ENCODE peak calls at places on chromosome 13, in seven cellular contexts. L is Peyer's patch; J is sigmoid colon; C is naive thymus-derived CD8-positive, alpha-beta T cell; H is NCI-H526; X is NAMALWA; R is substantia nigra. F is an unnamed sample.

GRCh38 chr13:34623331-34623730 is 318.7 kb upstream of the NBEA start:
- DNase-seq in H (no peak), J (no peak), C (no peak), R (no peak), X (no peak), L (no peak), F (no peak)

GRCh38 chr13:40665061-40665753 is 1.2 kb downstream of the FOXO1 start:
- DNase-seq in X (peak; percentile 59), C (peak; percentile 45), L (peak; percentile 69), J (no peak), H (peak; percentile 63), R (no peak), F (peak; percentile 90)

GRCh38 chr13:50208826-50209335 is 193.6 kb downstream of the KCNRG start:
- DNase-seq in R (no peak), L (peak; percentile 53), J (peak; percentile 72), X (peak; percentile 57), H (peak; percentile 43), C (no peak), F (peak; percentile 87)

GRCh38 chr13:39263531-39263930 is 225.3 kb downstream of the NHLRC3 start:
- DNase-seq in R (no peak), C (no peak), X (no peak), H (no peak), J (no peak), L (no peak), F (no peak)

GRCh38 chr13:89936256-89936655 is 1411.2 kb upstream of the MIR17HG start:
- DNase-seq in L (no peak), R (no peak), C (no peak), X (no peak), J (no peak), H (no peak), F (no peak)

GRCh38 chr13:106284358-106284757 is 251.1 kb downstream of the EFNB2 start:
- DNase-seq in H (no peak), L (no peak), J (no peak), X (no peak), C (no peak), R (no peak), F (no peak)

GRCh38 chr13:20119960-20120359 is 40.9 kb downstream of the GJA3 start:
- DNase-seq in C (no peak), R (no peak), X (no peak), L (no peak), H (no peak), J (no peak), F (no peak)

GRCh38 chr13:108176685-108177274 is 38.6 kb downstream of the LIG4 start:
- DNase-seq in J (no peak), H (peak; percentile 64), X (peak; percentile 82), C (peak; percentile 31), R (no peak), L (peak; percentile 72), F (no peak)

GRCh38 chr13:30216111-30216510 is 91.2 kb downstream of the KATNAL1 start:
- DNase-seq in L (no peak), H (no peak), J (no peak), C (no peak), R (no peak), X (no peak), F (no peak)

GRCh38 chr13:52034616-52035226 is 10.2 kb downstream of the UTP14C start:
- DNase-seq in C (no peak), L (no peak), R (no peak), H (no peak), J (no peak), X (no peak), F (no peak)

GRCh38 chr13:42007844-42008243 is 40.6 kb upstream of the DGKH start:
- DNase-seq in R (no peak), J (no peak), H (no peak), C (no peak), X (no peak), L (no peak), F (no peak)